ENCODE peak calls at places on chromosomes 6 and 20, in four cellular contexts. R, A, T and F are unnamed samples.

GRCh38 chr6:128168244-128168643 is 267.4 kb upstream of the THEMIS start:
- DNase-seq in R (no peak), A (no peak), T (no peak), F (no peak)

GRCh38 chr20:36988494-36988966 is 37.0 kb upstream of the SAMHD1 start:
- DNase-seq in A (peak; percentile 31), T (peak; percentile 58), R (no peak), F (no peak)

GRCh38 chr6:164014716-164015484 is 600.4 kb downstream of the QKI start:
- DNase-seq in T (no peak), R (no peak), A (no peak), F (no peak)

GRCh38 chr20:5932796-5933195 is 17.5 kb downstream of the TRMT6 start:
- DNase-seq in T (no peak), R (no peak), A (no peak), F (no peak)

GRCh38 chr6:81895511-81896185 is 143.2 kb upstream of the TENT5A start:
- DNase-seq in R (no peak), A (peak; percentile 17), T (peak; percentile 88), F (no peak)

GRCh38 chr6:142827356-142827755 is 117.6 kb downstream of the HIVEP2 start:
- DNase-seq in R (peak; percentile 71), T (no peak), A (no peak), F (no peak)

GRCh38 chr6:63787021-63787420 is 151.4 kb downstream of the PHF3 start:
- DNase-seq in R (no peak), A (no peak), T (peak; percentile 20), F (no peak)

GRCh38 chr6:102114402-102114801 is 720.9 kb downstream of the GRIK2 start:
- DNase-seq in R (no peak), A (peak; percentile 48), T (no peak), F (no peak)

GRCh38 chr20:42352096-42352495 is 733.9 kb upstream of the CHD6 start:
- DNase-seq in T (no peak), A (no peak), R (no peak), F (no peak)

GRCh38 chr6:15521516-15521915 is 141.3 kb downstream of the DTNBP1 start:
- DNase-seq in R (no peak), T (no peak), A (no peak), F (no peak)

GRCh38 chr20:15061955-15062354 is 724.5 kb upstream of the FLRT3 start:
- DNase-seq in R (no peak), A (no peak), T (no peak), F (no peak)

GRCh38 chr20:42901689-42902518 is 287.8 kb downstream of the PTPRT start:
- DNase-seq in R (no peak), A (no peak), T (no peak), F (peak; percentile 81)

GRCh38 chr6:130412556-130413290 is 46.9 kb downstream of the TMEM200A start:
- DNase-seq in T (peak; percentile 21), R (no peak), A (no peak), F (no peak)

GRCh38 chr6:10347561-10348327 is 67.1 kb downstream of the TFAP2A start:
- DNase-seq in T (peak; percentile 24), A (no peak), R (no peak), F (no peak)

GRCh38 chr6:40350193-40350941 is 236.8 kb downstream of the LRFN2 start:
- DNase-seq in A (no peak), T (no peak), R (no peak), F (no peak)

GRCh38 chr6:19873031-19873430 is 35.9 kb downstream of the ID4 start:
- DNase-seq in R (no peak), T (no peak), A (peak; percentile 64), F (no peak)

GRCh38 chr20:21259346-21259745 is 43.8 kb upstream of the XRN2 start:
- DNase-seq in T (no peak), A (no peak), R (no peak), F (no peak)

GRCh38 chr20:63178889-63179751 is 36.8 kb downstream of the YTHDF1 start:
- DNase-seq in T (peak; percentile 4), A (peak; percentile 60), R (peak; percentile 33), F (no peak)

GRCh38 chr6:168927026-168927425 is 326.6 kb downstream of the THBS2 start:
- DNase-seq in A (no peak), R (no peak), T (no peak), F (no peak)

GRCh38 chr6:168923171-168923570 is 330.5 kb downstream of the THBS2 start:
- DNase-seq in T (no peak), R (no peak), A (no peak), F (no peak)

GRCh38 chr6:168928012-168928411 is 325.6 kb downstream of the THBS2 start:
- DNase-seq in R (no peak), A (no peak), T (no peak), F (no peak)

GRCh38 chr6:168925671-168926070 is 328.0 kb downstream of the THBS2 start:
- DNase-seq in T (no peak), R (no peak), A (no peak), F (no peak)

DNA sequence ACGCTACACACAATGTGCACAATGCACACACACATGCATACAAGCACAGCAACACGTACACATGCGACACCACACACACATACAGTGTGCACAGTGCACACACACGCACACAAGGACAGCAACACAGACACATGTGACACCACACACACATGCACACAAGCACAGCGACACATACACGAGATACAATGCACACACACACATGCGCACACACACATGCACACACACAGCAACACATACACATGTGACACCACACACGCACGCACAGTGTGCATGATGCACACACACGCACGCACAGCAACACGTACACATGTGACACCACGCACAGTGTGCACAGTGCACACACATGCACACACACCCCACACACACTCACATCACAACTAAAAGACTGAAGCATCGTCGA is 327.3 kb downstream of the THBS2 start:
- DNase-seq in T (no peak), R (no peak), A (no peak), F (no peak)
- H3K4me3 ChIP-seq in T (no peak overlapping the region), R (no peak overlapping the region), A (no peak overlapping the region), F (no peak overlapping the region)

DNA sequence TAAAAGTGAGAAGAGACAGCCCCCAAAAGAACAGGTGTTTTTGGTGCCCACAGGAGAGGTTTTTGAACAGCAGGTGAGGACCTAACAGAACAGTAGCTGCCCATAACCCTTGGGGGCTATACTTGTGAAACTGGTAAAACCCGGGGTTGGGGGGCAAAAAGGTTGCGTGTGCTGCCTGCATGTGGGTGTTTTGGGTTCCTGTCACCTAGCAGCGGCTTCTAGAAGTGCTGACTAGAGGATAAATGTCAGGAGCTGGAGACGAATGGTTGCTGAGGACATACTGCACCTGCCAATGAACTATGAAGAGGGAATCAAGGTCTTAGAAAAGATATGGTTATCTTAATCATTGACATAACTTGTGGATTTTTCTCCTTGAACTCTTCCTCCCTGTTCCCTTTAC is 16.0 kb downstream of the TAF11 start:
- DNase-seq in R (no peak), T (no peak), A (no peak), F (no peak)
- H3K36me3 ChIP-seq in R (no peaks in the 10 kb centered on the region), T (peaks cover 22% of the 10 kb centered on the region), A (peaks cover 46% of the 10 kb centered on the region), F (no peaks in the 10 kb centered on the region)

GRCh38 chr20:3471397-3472021 is 691 bp downstream of the ATRN start:
- DNase-seq in T (no peak), R (no peak), A (no peak), F (no peak)

GRCh38 chr20:3472105-3472504 is 1.3 kb downstream of the ATRN start:
- DNase-seq in R (no peak), T (no peak), A (no peak), F (no peak)

GRCh38 chr20:3470627-3471396 is at the start of gene ATRN:
- DNase-seq in A (peak; percentile 94), T (peak; percentile 89), R (peak; percentile 89), F (peak; percentile 89)

GRCh38 chr20:3473324-3473723 is 2.5 kb downstream of the ATRN start:
- DNase-seq in T (no peak), A (no peak), R (no peak), F (no peak)

GRCh38 chr20:3473944-3474343 is 3.1 kb downstream of the ATRN start:
- DNase-seq in T (no peak), R (no peak), A (no peak), F (no peak)
- H3K4me3 ChIP-seq in T (no peak overlapping the region), R (no peak overlapping the region), A (no peak overlapping the region), F (no peak overlapping the region)

GRCh38 chr20:35699914-35700624 is 864 bp downstream of the ROMO1 start:
- DNase-seq in R (no peak), T (peak; percentile 29), A (no peak), F (no peak)

GRCh38 chr20:35699127-35699913 is at the start of the genes NFS1 and ROMO1:
- DNase-seq in T (peak; percentile 76), R (peak; percentile 87), A (peak; percentile 96), F (peak; percentile 74)

GRCh38 chr20:35697696-35698297 is 1.4 kb downstream of the NFS1 start:
- DNase-seq in R (no peak), A (no peak), T (no peak), F (no peak)

GRCh38 chr20:35700625-35701148 is 1.5 kb downstream of the ROMO1 start:
- DNase-seq in A (no peak), T (no peak), R (no peak), F (no peak)

GRCh38 chr20:35698298-35699126 is 640 bp downstream of the NFS1 start:
- DNase-seq in R (no peak), A (peak; percentile 26), T (no peak), F (no peak)
- H3K36me3 ChIP-seq in R (no peaks in the 10 kb centered on the region), A (peaks cover 30% of the 10 kb centered on the region), T (peaks cover 25% of the 10 kb centered on the region), F (no peaks in the 10 kb centered on the region)

GRCh38 chr20:19978511-19979210 is 38.5 kb upstream of the NAA20 start:
- DNase-seq in R (no peak), A (no peak), T (no peak), F (no peak)
- H3K4me3 ChIP-seq in R (no peak overlapping the region), A (no peak overlapping the region), T (no peak overlapping the region), F (no peak overlapping the region)

GRCh38 chr20:20024942-20025341 is 7.8 kb downstream of the NAA20 start:
- DNase-seq in A (no peak), R (no peak), T (peak; percentile 70), F (no peak)

GRCh38 chr20:20022498-20022897 is 5.3 kb downstream of the NAA20 start:
- DNase-seq in R (no peak), T (no peak), A (no peak), F (no peak)

GRCh38 chr20:20031790-20032189 is 14.6 kb downstream of the NAA20 start:
- DNase-seq in T (no peak), A (no peak), R (no peak), F (no peak)

GRCh38 chr20:20023395-20023794 is 6.2 kb downstream of the NAA20 start:
- DNase-seq in R (no peak), T (no peak), A (no peak), F (no peak)

GRCh38 chr20:20027284-20027683 is 10.1 kb downstream of the NAA20 start:
- DNase-seq in R (no peak), T (no peak), A (no peak), F (no peak)
- H3K36me3 ChIP-seq in R (no peaks in the 10 kb centered on the region), T (peaks cover 18% of the 10 kb centered on the region), A (peaks cover 46% of the 10 kb centered on the region), F (peaks cover 15% of the 10 kb centered on the region)